ENCODE peak calls at places on chromosomes 4 and X, in ten cellular contexts. Z is suprapubic skin; A is Peyer's patch; M is pancreas; P is heart left ventricle; H is endothelial cell of umbilical vein; W is transverse colon; Q is upper lobe of right lung; V is mucosa of descending colon; E is CD4-positive, CD25-positive, alpha-beta regulatory T cell. R is an unnamed sample. For H3K4me1 and H3K36me3, the result is how much of the 10 kb centered on the place peaks cover.

GRCh38 chr4:69800599-69800998 is 40.2 kb upstream of the SULT1B1 start:
- DNase-seq in Z (no peak), A (no peak), M (no peak), P (no peak), H (peak), W (no peak), Q (no peak), V (no peak), E (no peak), R (no peak)

GRCh38 chr4:151801547-151802516 is 41.0 kb upstream of the GATB start:
- DNase-seq in Z (no peak), A (peak), M (no peak), P (no peak), H (peak), W (peak), Q (no peak), V (peak), E (peak), R (no peak)

GRCh38 chr4:182593864-182594263 is 323.3 kb downstream of the DCTD start:
- DNase-seq in Z (no peak), A (no peak), M (no peak), P (no peak), H (peak), W (no peak), Q (no peak), V (no peak), E (no peak), R (no peak)

GRCh38 chr4:169404959-169405358 is 134.2 kb upstream of the SH3RF1 start:
- DNase-seq in Z (no peak), A (no peak), M (no peak), P (no peak), H (peak), W (no peak), Q (no peak), V (no peak), E (no peak), R (no peak)

GRCh38 chrX:39969826-39970569 is 127.8 kb downstream of the BCOR start:
- DNase-seq in Z (no peak), A (no peak), M (no peak), P (no peak), H (peak), W (no peak), Q (no peak), V (no peak), E (no peak), R (no peak)

GRCh38 chr4:1130318-1131186 is 17.2 kb upstream of the RNF212 start:
- DNase-seq in Z (no peak), A (peak), M (peak), P (peak), H (peak), W (peak), Q (peak), V (peak), E (peak), R (peak)

GRCh38 chrX:136629084-136629750 is 18.7 kb upstream of the CD40LG start:
- DNase-seq in Z (no peak), A (no peak), M (no peak), P (no peak), H (no peak), W (no peak), Q (no peak), V (no peak), E (no peak), R (no peak)

GRCh38 chrX:99719140-99719539 is 690.9 kb downstream of the PCDH19 start:
- DNase-seq in Z (no peak), A (no peak), M (no peak), P (no peak), H (no peak), W (no peak), Q (no peak), V (no peak), E (no peak), R (no peak)

GRCh38 chr4:84931961-84932360 is 34.5 kb downstream of the WDFY3 start:
- DNase-seq in Z (no peak), A (no peak), M (no peak), P (no peak), H (peak), W (no peak), Q (no peak), V (no peak), E (no peak), R (no peak)

GRCh38 chrX:28920554-28920953 is 333.3 kb downstream of the IL1RAPL1 start:
- DNase-seq in Z (no peak), A (no peak), M (no peak), P (no peak), H (peak), W (no peak), Q (no peak), V (no peak), E (no peak), R (no peak)

GRCh38 chr4:137610960-137611359 is 78.7 kb upstream of the PCDH18 start:
- DNase-seq in Z (no peak), A (no peak), M (no peak), P (no peak), H (peak), W (no peak), Q (no peak), V (no peak), E (no peak), R (no peak)

GRCh38 chr4:139458999-139459398 is 5.1 kb downstream of the RAB33B start:
- DNase-seq in Z (no peak), A (no peak), M (no peak), P (no peak), H (no peak), W (no peak), Q (no peak), V (no peak), E (no peak), R (no peak)

GRCh38 chrX:44971674-44972073 is 98.7 kb downstream of the KDM6A start:
- DNase-seq in Z (no peak), A (no peak), M (no peak), P (peak), H (no peak), W (no peak), Q (no peak), V (no peak), E (no peak), R (no peak)

GRCh38 chrX:17174671-17175070 is 200.3 kb upstream of the NHS start:
- DNase-seq in Z (no peak), A (no peak), M (peak), P (peak), H (no peak), W (no peak), Q (no peak), V (peak), E (no peak), R (peak)

GRCh38 chrX:17167915-17168314 is 207.1 kb upstream of the NHS start:
- DNase-seq in Z (no peak), A (no peak), M (no peak), P (no peak), H (no peak), W (no peak), Q (no peak), V (no peak), E (no peak), R (no peak)

DNA sequence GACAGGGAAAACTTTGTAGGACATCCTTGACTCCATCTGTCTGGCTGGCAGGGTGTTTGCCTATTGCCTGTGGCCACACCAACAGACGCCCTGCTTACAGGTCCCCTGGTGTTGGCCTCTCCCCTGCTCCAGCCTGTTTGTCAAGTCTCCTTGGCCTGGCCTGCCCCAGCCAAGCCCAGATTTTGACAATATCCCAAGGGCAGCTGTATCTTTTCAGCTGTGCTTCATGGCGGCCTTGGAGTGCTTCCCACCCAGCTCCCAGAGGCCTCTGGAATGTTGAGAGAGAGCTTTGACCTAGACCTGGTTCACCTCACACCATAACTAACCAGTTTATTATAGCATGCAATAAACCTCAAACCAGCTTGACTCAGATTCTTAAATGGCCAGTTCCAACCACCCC is 204.0 kb upstream of the NHS start:
- DNase-seq in Z (no peak), A (no peak), M (peak), P (no peak), H (no peak), W (no peak), Q (no peak), V (no peak), E (no peak), R (no peak)
- H3K4me1 ChIP-seq in Z (under half), A (under half), M (under half), P (under half), H (under half), W (under half), Q (under half), V (under half), E (under half), R (under half)

GRCh38 chrX:48578661-48579128 is 4.4 kb downstream of the RBM3 start:
- DNase-seq in Z (no peak), A (no peak), M (no peak), P (no peak), H (no peak), W (no peak), Q (no peak), V (no peak), E (no peak), R (no peak)

GRCh38 chrX:48576108-48576507 is 1.8 kb downstream of the RBM3 start:
- DNase-seq in Z (no peak), A (no peak), M (no peak), P (no peak), H (no peak), W (no peak), Q (no peak), V (no peak), E (no peak), R (no peak)

GRCh38 chrX:48575642-48576041 is 1.4 kb downstream of the RBM3 start:
- DNase-seq in Z (no peak), A (no peak), M (no peak), P (no peak), H (no peak), W (no peak), Q (no peak), V (no peak), E (no peak), R (no peak)

GRCh38 chrX:48580662-48581061 is 6.4 kb downstream of the RBM3 start:
- DNase-seq in Z (no peak), A (no peak), M (no peak), P (no peak), H (no peak), W (no peak), Q (no peak), V (no peak), E (no peak), R (no peak)

GRCh38 chrX:48579259-48579658 is 5.0 kb downstream of the RBM3 start:
- DNase-seq in Z (no peak), A (no peak), M (no peak), P (no peak), H (no peak), W (no peak), Q (no peak), V (no peak), E (no peak), R (no peak)
- H3K36me3 ChIP-seq in Z (under half), A (under half), M (under half), P (under half), H (under half), W (under half), Q (under half), V (under half), E (under half), R (under half)

GRCh38 chr4:183816882-183817509 is 88.1 kb upstream of the STOX2 start:
- DNase-seq in Z (no peak), A (no peak), M (no peak), P (no peak), H (no peak), W (no peak), Q (no peak), V (no peak), E (no peak), R (no peak)
- H3K4me1 ChIP-seq in Z (under half), A (under half), M (under half), P (under half), H (under half), W (under half), Q (under half), V (under half), E (under half), R (under half)

DNA sequence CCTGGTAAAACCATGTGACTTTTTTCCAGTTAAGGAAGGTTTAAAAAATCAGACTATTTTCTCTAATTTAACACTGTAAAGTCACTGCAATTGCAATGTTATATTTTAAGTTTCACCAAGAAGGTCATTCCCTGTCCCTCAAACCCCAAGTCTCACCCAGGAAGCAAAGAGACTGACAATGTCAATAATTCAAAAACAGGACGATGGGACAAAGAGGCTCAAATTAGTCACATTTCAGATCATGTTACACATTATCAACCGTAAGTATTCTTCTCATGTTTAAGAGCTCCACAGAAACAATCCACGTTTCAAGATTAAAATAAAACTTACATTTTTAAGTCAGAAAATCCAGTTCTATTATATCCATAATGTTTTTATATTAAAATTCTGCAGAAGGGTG is 13.2 kb downstream of the SHISA3 start:
- DNase-seq in Z (no peak), A (no peak), M (no peak), P (no peak), H (no peak), W (no peak), Q (no peak), V (no peak), E (no peak), R (no peak)
- H3K36me3 ChIP-seq in Z (under half), A (under half), M (under half), P (under half), H (under half), W (under half), Q (under half), V (under half), E (under half), R (under half)

DNA sequence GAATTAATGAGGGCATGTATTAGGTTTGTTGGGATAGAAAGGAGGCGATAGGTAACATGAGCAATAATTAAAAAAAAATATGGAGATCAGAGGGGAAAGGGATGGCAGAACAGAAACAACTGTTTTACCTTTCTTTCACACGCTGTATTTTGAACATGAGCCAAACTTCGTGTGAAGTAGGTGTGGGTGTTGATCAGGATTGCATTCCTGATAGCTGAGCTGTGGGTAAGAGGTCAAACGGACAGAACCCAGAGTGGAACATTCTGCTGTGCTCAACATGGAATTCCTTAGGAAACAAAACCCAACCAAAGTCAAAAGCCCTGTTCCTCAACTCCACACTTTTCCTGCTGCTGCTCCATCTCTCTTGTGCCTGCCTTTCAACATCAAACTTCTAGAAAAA is 162.5 kb upstream of the CASK start:
- DNase-seq in Z (no peak), A (peak), M (no peak), P (no peak), H (no peak), W (no peak), Q (no peak), V (peak), E (no peak), R (no peak)
- H3K4me1 ChIP-seq in Z (under half), A (under half), M (under half), P (under half), H (under half), W (under half), Q (under half), V (under half), E (under half), R (under half)

DNA sequence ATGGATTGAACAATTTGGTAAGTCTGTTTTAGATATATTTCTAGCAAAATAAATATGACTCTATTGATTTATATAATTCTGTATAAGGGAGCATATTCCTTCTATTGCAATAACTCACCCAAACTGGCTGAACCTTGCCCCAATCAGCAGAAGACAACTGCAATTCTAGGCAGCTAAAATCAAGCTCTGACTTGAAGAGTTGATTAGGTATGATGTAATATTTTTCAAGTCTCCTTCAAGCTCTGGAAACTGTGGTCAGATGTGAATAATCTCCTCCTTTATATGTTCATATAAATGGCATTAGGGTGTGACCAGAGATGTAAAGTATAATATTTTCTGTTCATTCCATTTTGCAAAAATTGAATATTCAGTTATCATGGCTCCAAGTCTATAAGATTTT is 8.2 kb downstream of the RASSF6 start:
- DNase-seq in Z (no peak), A (no peak), M (no peak), P (no peak), H (no peak), W (no peak), Q (no peak), V (no peak), E (no peak), R (no peak)
- H3K36me3 ChIP-seq in Z (under half), A (under half), M (under half), P (under half), H (under half), W (under half), Q (under half), V (under half), E (under half), R (under half)

DNA sequence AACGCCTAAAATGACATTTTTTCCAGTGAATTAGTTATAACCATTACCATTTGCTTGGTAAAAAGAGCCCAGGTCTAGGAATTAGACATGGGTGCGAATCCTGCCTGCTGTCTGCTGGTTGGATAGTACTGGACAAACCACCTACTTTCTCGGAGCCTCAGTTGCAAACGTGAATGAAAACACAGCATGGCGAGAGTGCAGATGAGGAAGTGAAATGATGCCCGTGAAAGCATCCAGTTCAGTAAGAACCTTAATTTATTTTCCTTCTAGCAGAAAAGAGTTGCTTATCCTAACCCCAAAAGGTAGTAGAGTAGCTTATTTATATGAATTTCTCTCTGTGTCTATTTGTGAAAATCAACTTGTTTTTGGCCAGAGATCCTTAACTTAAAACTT is 171.4 kb upstream of the GALNT7 start:
- DNase-seq in Z (no peak), A (no peak), M (no peak), P (no peak), H (no peak), W (no peak), Q (no peak), V (no peak), E (no peak), R (no peak)
- H3K4me1 ChIP-seq in Z (under half), A (under half), M (under half), P (under half), H (under half), W (under half), Q (under half), V (under half), E (under half), R (under half)

GRCh38 chrX:2859197-2859797 is 30.6 kb downstream of the GYG2 start:
- DNase-seq in Z (no peak), A (no peak), M (no peak), P (no peak), H (no peak), W (no peak), Q (no peak), V (no peak), E (no peak), R (no peak)

GRCh38 chrX:2863646-2864045 is 34.9 kb downstream of the GYG2 start:
- DNase-seq in Z (no peak), A (no peak), M (no peak), P (no peak), H (no peak), W (no peak), Q (no peak), V (no peak), E (no peak), R (no peak)

GRCh38 chrX:2867191-2867590 is 38.5 kb downstream of the GYG2 start:
- DNase-seq in Z (no peak), A (no peak), M (no peak), P (no peak), H (no peak), W (no peak), Q (no peak), V (no peak), E (no peak), R (no peak)

GRCh38 chrX:2862404-2862803 is 33.7 kb downstream of the GYG2 start:
- DNase-seq in Z (no peak), A (no peak), M (no peak), P (no peak), H (no peak), W (no peak), Q (no peak), V (no peak), E (no peak), R (no peak)
- H3K36me3 ChIP-seq in Z (under half), A (under half), M (under half), P (under half), H (under half), W (under half), Q (under half), V (under half), E (under half), R (under half)

R was measured in aorta.